ENCODE peak calls at places on chromosomes 16 and 17, in four cellular contexts. L, W, F and P are unnamed samples.

GRCh38 chr17:8138366-8138671 is 13.9 kb downstream of the PER1 start:
- DNase-seq in L (no peak), F (no peak), W (no peak), P (no peak)

GRCh38 chr16:51880776-51881175 is 666.2 kb downstream of the TOX3 start:
- DNase-seq in F (no peak), W (no peak), L (no peak), P (peak; percentile 98)

GRCh38 chr16:29943846-29944669 is 17.8 kb upstream of the TMEM219 start:
- DNase-seq in L (no peak), F (no peak), W (peak; percentile 83), P (peak; percentile 99)

GRCh38 chr17:77400445-77400870 is 259.7 kb downstream of the SEC14L1 start:
- DNase-seq in W (peak; percentile 55), L (no peak), F (no peak), P (no peak)

GRCh38 chr17:81420769-81421462 is 25.7 kb downstream of the BAHCC1 start:
- DNase-seq in L (no peak), F (no peak), W (no peak), P (peak; percentile 49)

GRCh38 chr17:16941072-16941641 is 30.8 kb downstream of the TNFRSF13B start:
- DNase-seq in L (no peak), F (no peak), W (no peak), P (no peak)

GRCh38 chr17:62704381-62704971 is 77.0 kb downstream of the MRC2 start:
- DNase-seq in L (peak; percentile 77), F (no peak), W (peak; percentile 39), P (peak; percentile 35)

GRCh38 chr17:68248199-68248825 is 469 bp downstream of the AMZ2 start:
- DNase-seq in W (peak; percentile 41), F (no peak), L (no peak), P (peak; percentile 57)

GRCh38 chr17:50787106-50787505 is 19.8 kb upstream of the ANKRD40CL start:
- DNase-seq in F (no peak), L (no peak), W (no peak), P (no peak)

GRCh38 chr17:40535924-40536717 is 29.2 kb downstream of the CCR7 start:
- DNase-seq in W (peak; percentile 94), L (no peak), F (no peak), P (no peak)

GRCh38 chr16:675884-676564 is 553 bp downstream of the RHBDL1 start:
- DNase-seq in L (peak; percentile 55), F (no peak), W (no peak), P (no peak)

GRCh38 chr17:79836952-79837887 is 2.0 kb downstream of the CBX4 start:
- DNase-seq in L (peak; percentile 73), W (peak; percentile 67), F (no peak), P (peak; percentile 74)

GRCh38 chr17:69574257-69575197 is 160.0 kb downstream of the MAP2K6 start:
- DNase-seq in L (no peak), W (no peak), F (no peak), P (peak; percentile 77)

GRCh38 chr17:83193336-83194188 is 114.2 kb downstream of the METRNL start:
- DNase-seq in F (no peak), L (no peak), W (no peak), P (no peak)

GRCh38 chr16:14097182-14097951 is 26.2 kb downstream of the MRTFB start:
- DNase-seq in L (no peak), F (no peak), W (no peak), P (no peak)

GRCh38 chr16:64089697-64090096 is 1032.2 kb downstream of the CDH11 start:
- DNase-seq in F (no peak), L (no peak), W (peak; percentile 2), P (peak; percentile 11)

GRCh38 chr17:40167685-40168261 is 9.5 kb upstream of the RAPGEFL1 start:
- DNase-seq in L (no peak), F (no peak), W (no peak), P (no peak)

GRCh38 chr17:76943781-76944213 is 75.6 kb downstream of the MGAT5B start:
- DNase-seq in F (no peak), W (no peak), L (no peak), P (no peak)

GRCh38 chr16:49564577-49565224 is 191.1 kb downstream of the C16orf78 start:
- DNase-seq in W (no peak), F (no peak), L (no peak), P (no peak)

GRCh38 chr16:50497592-50497991 is 50.6 kb upstream of the NKD1 start:
- DNase-seq in F (no peak), W (no peak), L (no peak), P (peak; percentile 13)

GRCh38 chr16:25106567-25107465 is 4.7 kb upstream of the LCMT1 start:
- DNase-seq in F (no peak), L (peak; percentile 96), W (peak; percentile 94), P (peak; percentile 77)

GRCh38 chr17:50538549-50539410 is 6.2 kb downstream of the EPN3 start:
- DNase-seq in W (no peak), F (no peak), L (no peak), P (no peak)

GRCh38 chr17:9645858-9646555 is 690 bp downstream of the USP43 start:
- DNase-seq in F (no peak), W (peak; percentile 41), L (peak; percentile 76), P (no peak)

GRCh38 chr17:73340093-73340596 is 28.3 kb upstream of the CDC42EP4 start:
- DNase-seq in F (peak; percentile 42), L (no peak), W (no peak), P (peak; percentile 95)
- TF ChIP-seq CTCF in F (no peak), L (no peak), W (no peak), P (peak; percentile 58)

DNA sequence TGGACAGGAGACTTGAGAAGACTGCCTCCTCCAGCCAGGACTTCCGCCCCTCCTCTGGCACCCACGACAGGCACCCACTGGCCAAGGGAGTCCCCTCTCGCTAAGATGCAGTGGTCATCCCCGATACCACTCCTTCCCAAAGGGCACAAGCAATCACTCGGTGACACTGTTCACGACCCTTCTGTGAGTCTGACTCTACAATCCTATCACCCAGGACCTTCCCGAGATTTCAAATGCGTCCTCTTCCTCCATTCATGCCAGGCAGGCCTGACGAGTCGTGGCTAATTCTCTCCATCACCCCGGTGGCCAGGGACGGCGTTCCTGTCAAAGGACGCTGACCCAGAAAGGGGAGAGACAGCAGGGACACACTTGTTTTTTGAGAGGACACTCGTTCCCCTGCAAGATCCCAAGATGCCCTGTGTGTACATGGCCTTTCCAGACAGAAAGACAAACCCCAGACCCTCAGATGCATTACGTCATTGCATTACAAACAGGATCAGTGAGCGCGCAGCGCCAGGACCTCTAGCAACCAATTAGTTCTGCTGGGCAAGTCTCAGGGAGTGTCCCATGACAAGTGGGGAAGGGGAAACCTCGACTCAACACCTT is 12.2 kb downstream of the FBXO31 start:
- DNase-seq in W (no peak), F (no peak), L (no peak), P (no peak)
- TF ChIP-seq CHD1 in W (no peak), F (no peak), L (no peak), P (no peak)

DNA sequence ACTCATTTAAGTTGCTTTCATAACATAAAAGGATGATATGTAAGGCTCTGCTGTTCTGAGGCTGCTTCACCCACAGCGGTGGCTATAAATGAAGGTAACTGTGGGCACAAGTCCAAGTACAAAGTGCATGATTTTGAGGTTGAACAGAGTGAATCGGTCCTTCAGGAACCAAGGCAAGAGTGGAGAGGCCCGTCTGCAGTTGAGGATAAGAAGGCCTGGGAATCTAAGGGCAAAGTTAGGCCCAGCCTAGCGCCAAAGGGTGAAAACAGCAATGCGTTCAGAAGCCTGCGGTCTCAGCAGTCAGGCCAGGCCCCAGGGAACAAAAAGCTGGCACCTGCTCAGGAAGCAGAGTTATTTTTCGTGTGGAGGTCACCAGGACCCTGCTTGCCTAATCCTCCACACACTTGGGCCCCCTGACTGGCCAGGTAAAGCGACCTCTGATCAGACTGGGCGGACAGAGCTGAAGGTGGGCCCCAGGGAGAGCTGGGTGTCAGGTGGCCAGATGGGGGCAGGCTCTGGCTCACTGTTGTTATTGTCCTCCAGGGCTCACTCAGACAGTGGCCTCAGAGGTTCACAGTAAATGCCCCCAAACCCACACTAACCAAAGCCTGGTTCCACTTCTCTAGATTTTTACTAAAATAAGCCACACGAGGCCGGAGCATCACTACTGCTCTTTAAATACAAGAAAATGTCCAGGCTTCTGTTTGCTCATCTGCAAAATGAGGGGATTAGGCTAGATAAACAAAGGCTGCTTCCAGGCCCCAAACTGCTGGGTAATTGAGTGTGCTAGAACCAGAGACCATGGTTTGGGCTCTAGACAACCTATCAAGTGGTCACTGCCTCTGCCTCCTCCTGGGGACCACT is 46.4 kb downstream of the TEX2 start:
- DNase-seq in F (peak; percentile 26), W (peak; percentile 74), L (peak; percentile 55), P (peak; percentile 32)
- TF ChIP-seq CTCF in F (peak; percentile 42), W (peak; percentile 68), L (peak; percentile 46), P (no peak)

DNA sequence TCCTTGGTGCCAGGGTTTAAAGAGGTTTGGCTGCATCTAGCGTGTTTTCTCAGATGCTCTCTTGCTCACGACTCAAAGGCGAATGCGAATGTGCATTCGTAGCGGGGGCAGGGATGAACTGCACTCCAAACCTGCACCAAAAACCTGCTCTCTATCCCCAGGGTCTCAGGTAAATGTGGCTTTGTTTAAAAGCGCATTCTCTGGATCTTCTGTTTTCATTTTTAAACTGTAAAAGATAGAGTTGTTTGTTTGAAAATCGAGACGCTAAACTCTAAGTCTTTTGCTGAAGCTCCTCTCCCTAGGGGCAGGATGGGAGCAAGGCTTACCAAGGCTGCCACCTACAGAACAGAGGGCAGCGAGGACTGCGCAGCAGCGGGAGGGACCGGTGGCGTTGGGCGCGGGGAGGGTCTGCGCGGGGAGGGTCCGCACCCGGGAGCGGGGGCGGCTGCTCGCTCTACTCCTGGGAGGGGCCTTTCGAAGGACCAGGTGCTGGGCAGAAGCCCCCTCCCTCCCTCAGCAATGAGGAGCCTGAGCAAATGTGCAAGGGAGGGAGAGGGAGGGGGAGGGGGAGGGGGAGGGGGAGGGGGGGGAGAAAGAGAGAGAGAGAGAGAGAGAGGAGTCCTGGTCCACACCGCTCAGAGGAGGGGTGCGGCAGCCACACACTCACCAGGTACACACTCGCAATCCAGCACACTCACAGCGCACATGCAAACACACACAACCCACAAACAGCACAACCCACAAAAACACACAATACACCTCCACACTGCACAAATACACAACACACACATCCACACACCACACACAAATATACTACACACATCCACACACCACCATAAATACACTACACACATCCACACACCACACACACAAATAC is 142.8 kb downstream of the GRIN2A start:
- DNase-seq in L (peak; percentile 81), F (no peak), W (no peak), P (no peak)
- TF ChIP-seq CHD1 in L (no peak), F (no peak), W (no peak), P (no peak)

GRCh38 chr17:71467719-71468118 is 653.1 kb upstream of the SOX9 start:
- DNase-seq in L (no peak), W (no peak), F (no peak), P (no peak)

GRCh38 chr17:71470062-71470461 is 650.8 kb upstream of the SOX9 start:
- DNase-seq in W (no peak), F (no peak), L (no peak), P (no peak)

GRCh38 chr17:71472809-71473789 is 647.7 kb upstream of the SOX9 start:
- DNase-seq in L (no peak), W (peak; percentile 8), F (no peak), P (peak; percentile 70)
- TF ChIP-seq CTCF in L (peak; percentile 74), W (no peak), F (peak; percentile 70), P (peak; percentile 80)

DNA sequence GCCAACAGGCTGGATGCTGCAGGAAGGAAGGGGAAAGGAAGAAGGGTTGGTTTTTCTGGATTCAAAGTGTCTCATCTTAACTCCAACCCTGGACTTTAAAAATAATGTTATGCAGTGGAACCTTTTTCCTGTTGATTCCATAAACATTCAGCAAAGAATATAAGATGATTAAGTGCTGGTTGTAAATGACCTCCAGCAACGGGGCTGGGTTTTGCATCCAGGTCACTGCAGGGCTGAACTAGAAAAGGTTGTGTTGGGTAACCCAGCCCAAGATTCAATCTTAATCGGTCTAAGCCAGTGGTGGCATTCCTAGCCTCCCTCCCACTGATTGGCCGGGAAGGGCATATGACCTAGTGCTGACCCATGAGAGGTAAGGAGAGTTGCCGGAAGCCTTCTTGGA is 34.2 kb upstream of the PLCG2 start:
- DNase-seq in W (no peak), F (no peak), L (no peak), P (no peak)
- TF ChIP-seq CHD1 in W (no peak), F (no peak), L (no peak), P (no peak)